ENCODE peak calls at places on chromosomes 1 and 21, in five cellular contexts. H is PC-3, Y is astrocyte of the spinal cord, O is kidney epithelial cell, A is HAP-1. M is an unnamed sample.
A peak's percentile ranks its signal among the peaks of the same experiment; 100 is the strongest.

GRCh38 chr1:93255222-93256079 is 74.9 kb downstream of the CCDC18 start:
- DNase-seq in Y (peak; percentile 70), O (no peak), A (no peak), H (peak; percentile 67), M (peak; percentile 41)

GRCh38 chr1:232553809-232554208 is 76.1 kb downstream of the SIPA1L2 start:
- DNase-seq in H (no peak), Y (peak; percentile 68), A (no peak), O (no peak), M (no peak)

GRCh38 chr1:210328032-210328745 is 513 bp upstream of the HHAT start:
- DNase-seq in O (no peak), H (no peak), Y (no peak), A (no peak), M (no peak)

GRCh38 chr1:111739984-111740765 is 980 bp upstream of the INKA2 start:
- DNase-seq in Y (peak; percentile 66), A (peak; percentile 89), O (no peak), H (peak; percentile 69), M (peak; percentile 26)

GRCh38 chr1:191913234-191913948 is 244.9 kb upstream of the RGS18 start:
- DNase-seq in Y (peak; percentile 9), H (no peak), O (no peak), A (no peak), M (no peak)

GRCh38 chr21:44911384-44912157 is 9.1 kb downstream of the ITGB2 start:
- DNase-seq in H (peak; percentile 92), O (no peak), A (no peak), Y (no peak), M (no peak)

GRCh38 chr1:215636258-215636965 is 69.3 kb downstream of the KCTD3 start:
- DNase-seq in A (no peak), H (no peak), O (no peak), Y (no peak), M (no peak)

GRCh38 chr1:223106856-223107255 is 36.2 kb downstream of the TLR5 start:
- DNase-seq in H (no peak), O (no peak), Y (no peak), A (no peak), M (no peak)

GRCh38 chr1:207964195-207964966 is 53.5 kb upstream of the CD34 start:
- DNase-seq in A (no peak), O (no peak), Y (no peak), H (peak; percentile 21), M (no peak)

GRCh38 chr1:61448934-61449368 is 276.0 kb downstream of the TM2D1 start:
- DNase-seq in H (no peak), A (no peak), Y (peak; percentile 56), O (no peak), M (no peak)

GRCh38 chr1:117368116-117369108 is 1.2 kb downstream of the MAN1A2 start:
- DNase-seq in O (no peak), A (no peak), Y (no peak), H (peak; percentile 71), M (no peak)

GRCh38 chr1:59186656-59187055 is 110.2 kb upstream of the FGGY start:
- DNase-seq in A (no peak), Y (peak; percentile 79), H (no peak), O (no peak), M (no peak)

GRCh38 chr21:38824124-38824822 is 18.5 kb downstream of the ETS2 start:
- DNase-seq in H (no peak), Y (no peak), A (no peak), O (no peak), M (no peak)

GRCh38 chr21:41631564-41632461 is 123.9 kb upstream of the TMPRSS2 start:
- DNase-seq in O (no peak), Y (peak; percentile 50), H (peak; percentile 96), A (no peak), M (no peak)

GRCh38 chr1:223363057-223363855 is 720 bp downstream of the SUSD4 start:
- DNase-seq in O (no peak), Y (peak; percentile 17), H (no peak), A (peak; percentile 26), M (no peak)

GRCh38 chr1:234619071-234619480 is 9.1 kb upstream of the IRF2BP2 start:
- DNase-seq in O (no peak), A (no peak), H (no peak), Y (peak; percentile 33), M (no peak)

GRCh38 chr1:56978819-56979218 is 13.0 kb upstream of the C8B start:
- DNase-seq in O (no peak), A (no peak), H (no peak), Y (no peak), M (no peak)

GRCh38 chr1:236009857-236010256 is 55.0 kb downstream of the NID1 start:
- DNase-seq in H (peak; percentile 84), A (no peak), Y (peak; percentile 91), O (no peak), M (no peak)

GRCh38 chr1:166304131-166304530 is 137.3 kb upstream of the FAM78B start:
- DNase-seq in A (no peak), Y (no peak), O (no peak), H (no peak), M (no peak)

GRCh38 chr21:45248893-45249381 is 38.8 kb downstream of the POFUT2 start:
- DNase-seq in H (no peak), O (no peak), A (no peak), Y (peak; percentile 16), M (no peak)

GRCh38 chr1:23215751-23216449 is 1.4 kb downstream of the HTR1D start:
- DNase-seq in A (no peak), O (no peak), Y (no peak), H (no peak), M (no peak)

GRCh38 chr1:230136453-230137327 is 69.7 kb downstream of the GALNT2 start:
- DNase-seq in H (no peak), O (no peak), A (no peak), Y (no peak), M (no peak)

GRCh38 chr21:45536301-45537081 is 5.7 kb downstream of the SLC19A1 start:
- DNase-seq in O (no peak), Y (no peak), A (peak; percentile 47), H (no peak), M (peak; percentile 82)

GRCh38 chr21:17921579-17922530 is 102.7 kb upstream of the C21orf91 start:
- DNase-seq in O (no peak), Y (peak; percentile 72), A (no peak), H (peak; percentile 85), M (no peak)

GRCh38 chr1:20358761-20359263 is 68.1 kb downstream of the VWA5B1 start:
- DNase-seq in O (no peak), H (peak; percentile 64), A (no peak), Y (peak; percentile 20), M (no peak)

GRCh38 chr1:15073799-15074308 is 79.7 kb upstream of the TMEM51 start:
- DNase-seq in A (no peak), Y (no peak), O (no peak), H (no peak), M (no peak)
- H3K4me3 ChIP-seq in A (no peak overlapping the region), Y (no peak overlapping the region), O (no peak overlapping the region), H (no peak overlapping the region), M (no peak overlapping the region)

GRCh38 chr1:35080171-35080854 is 1.1 kb downstream of the ZMYM1 start:
- DNase-seq in H (no peak), Y (no peak), O (no peak), A (no peak), M (no peak)
- H3K4me3 ChIP-seq in H (peak overlapping the region; percentile 93), Y (peak overlapping the region; percentile 80), O (peak overlapping the region; percentile 72), A (peak overlapping the region; percentile 75), M (peak overlapping the region; percentile 83)

GRCh38 chr1:201715801-201716741 is 112.9 kb upstream of the IPO9 start:
- DNase-seq in O (no peak), H (no peak), Y (no peak), A (no peak), M (no peak)
- H3K4me3 ChIP-seq in O (no peak overlapping the region), H (no peak overlapping the region), Y (no peak overlapping the region), A (no peak overlapping the region), M (no peak overlapping the region)

GRCh38 chr1:163201906-163202305 is 810 bp downstream of the RGS5 start:
- DNase-seq in H (no peak), Y (no peak), O (no peak), A (no peak), M (no peak)
- H3K4me3 ChIP-seq in H (no peak overlapping the region), Y (no peak overlapping the region), O (no peak overlapping the region), A (no peak overlapping the region), M (peak overlapping the region; percentile 1)

M was measured in retinal pigment epithelial cell.